ENCODE peak calls at places on chromosomes 1 and 21, in four cellular contexts. V is EL; R is stimulated activated CD4-positive, alpha-beta T cell treated with anti-CD3 and anti-CD28 coated beads, TNF-alpha, amount 100 ng/mL, for 24 hours; Z is memory B cell. K is an unnamed sample.

GRCh38 chr1:154794608-154795007 is 75.5 kb downstream of the KCNN3 start:
- DNase-seq in R (no peak), Z (no peak), V (no peak), K (no peak)

GRCh38 chr1:229068266-229069043 is 202.5 kb upstream of the RAB4A start:
- DNase-seq in R (no peak), V (no peak), Z (no peak), K (no peak)

GRCh38 chr1:167628754-167629515 is 1.1 kb upstream of the RCSD1 start:
- DNase-seq in V (no peak), Z (no peak), R (no peak), K (no peak)

GRCh38 chr1:8764301-8764937 is 53.0 kb downstream of the RERE start:
- DNase-seq in V (no peak), R (no peak), Z (no peak), K (no peak)

GRCh38 chr1:230073371-230074035 is 6.5 kb downstream of the GALNT2 start:
- DNase-seq in V (peak), R (no peak), Z (no peak), K (peak)

GRCh38 chr1:29643281-29643680 is 407.0 kb downstream of the PTPRU start:
- DNase-seq in R (no peak), Z (no peak), V (no peak), K (no peak)

GRCh38 chr1:226129230-226129629 is 57.3 kb downstream of the ACBD3 start:
- DNase-seq in R (no peak), Z (no peak), V (no peak), K (no peak)

GRCh38 chr1:15735304-15736034 is 589 bp upstream of the SLC25A34 start:
- DNase-seq in Z (no peak), R (no peak), V (no peak), K (no peak)

GRCh38 chr1:108645479-108646184 is 15.3 kb downstream of the HENMT1 start:
- DNase-seq in V (no peak), Z (no peak), R (no peak), K (no peak)

GRCh38 chr1:221841291-221841982 is 99.5 kb upstream of the DUSP10 start:
- DNase-seq in V (peak), R (no peak), Z (no peak), K (no peak)

GRCh38 chr1:46188295-46189030 is 9.8 kb downstream of the POMGNT1 start:
- DNase-seq in V (no peak), R (no peak), Z (no peak), K (peak)

GRCh38 chr1:117590273-117590925 is 15.4 kb upstream of the TENT5C start:
- DNase-seq in R (no peak), Z (no peak), V (no peak), K (peak)

GRCh38 chr1:46687095-46687659 is 15.5 kb downstream of the TEX38 start:
- DNase-seq in Z (no peak), R (no peak), V (peak), K (peak)

GRCh38 chr1:168504064-168504837 is 39.5 kb downstream of the XCL2 start:
- DNase-seq in R (no peak), Z (no peak), V (peak), K (no peak)

GRCh38 chr1:2276803-2277580 is 48.9 kb downstream of the SKI start:
- DNase-seq in Z (no peak), V (no peak), R (no peak), K (no peak)

GRCh38 chr1:184189361-184189760 is 137.8 kb downstream of the TSEN15 start:
- DNase-seq in V (no peak), R (no peak), Z (no peak), K (no peak)

GRCh38 chr1:239361403-239361802 is 25.0 kb upstream of the CHRM3 start:
- DNase-seq in R (no peak), V (peak), Z (no peak), K (peak)

GRCh38 chr1:119310301-119310700 is 58.3 kb upstream of the HAO2 start:
- DNase-seq in Z (no peak), R (no peak), V (no peak), K (no peak)

GRCh38 chr1:93601686-93602085 is 80.0 kb downstream of the BCAR3 start:
- DNase-seq in R (no peak), Z (no peak), V (no peak), K (no peak)

GRCh38 chr1:47758341-47759237 is 238.6 kb downstream of the TRABD2B start:
- DNase-seq in V (no peak), Z (no peak), R (no peak), K (no peak)

GRCh38 chr21:25487046-25487594 is 120.2 kb downstream of the MRPL39 start:
- DNase-seq in Z (no peak), R (no peak), V (no peak), K (no peak)

GRCh38 chr1:154661110-154661509 is 53.1 kb upstream of the ADAR start:
- DNase-seq in R (no peak), Z (no peak), V (no peak), K (no peak)

GRCh38 chr1:207852576-207853371 is 58.2 kb downstream of the CD34 start:
- DNase-seq in R (no peak), V (no peak), Z (no peak), K (no peak)

GRCh38 chr1:184499626-184500025 is 112.8 kb downstream of the C1orf21 start:
- DNase-seq in V (no peak), R (no peak), Z (no peak), K (no peak)

GRCh38 chr1:209648931-209649776 is 3.1 kb downstream of the LAMB3 start:
- DNase-seq in R (no peak), Z (no peak), V (peak), K (peak)

GRCh38 chr1:246778663-246779062 is 54.5 kb downstream of the SCCPDH start:
- DNase-seq in Z (no peak), R (no peak), V (no peak), K (no peak)

GRCh38 chr21:14685568-14685967 is 139.5 kb upstream of the SAMSN1 start:
- DNase-seq in V (no peak), Z (no peak), R (no peak), K (no peak)

GRCh38 chr1:168498159-168498609 is 45.6 kb downstream of the XCL2 start:
- DNase-seq in R (no peak), Z (no peak), V (no peak), K (no peak)

GRCh38 chr1:114352797-114353196 is 158.2 kb downstream of the TRIM33 start:
- DNase-seq in R (no peak), Z (no peak), V (no peak), K (no peak)

GRCh38 chr1:85554630-85555327 is 25.8 kb upstream of the CCN1 start:
- DNase-seq in R (no peak), V (peak), Z (no peak), K (peak)

GRCh38 chr1:233639611-233640010 is 25.7 kb downstream of the KCNK1 start:
- DNase-seq in Z (no peak), R (no peak), V (no peak), K (peak)

GRCh38 chr1:9233241-9233941 is 1.2 kb upstream of the H6PD start:
- DNase-seq in R (no peak), V (peak), Z (no peak), K (no peak)

GRCh38 chr1:220655961-220656720 is 34.0 kb upstream of the C1orf115 start:
- DNase-seq in V (no peak), R (no peak), Z (no peak), K (no peak)

GRCh38 chr1:215160351-215160750 is 77.8 kb downstream of the KCNK2 start:
- DNase-seq in Z (no peak), V (peak), R (no peak), K (no peak)

GRCh38 chr1:58585591-58586151 is 8.6 kb upstream of the TACSTD2 start:
- DNase-seq in Z (no peak), V (peak), R (no peak), K (peak)

GRCh38 chr1:198157847-198158765 is 1.3 kb downstream of the NEK7 start:
- DNase-seq in Z (peak), V (peak), R (no peak), K (peak)